ENCODE peak calls at places on chromosome X, in nine cellular contexts. B, S, Q, F, P, H, W, T and J are unnamed samples.

GRCh38 chrX:150700107-150700506 is 6.9 kb downstream of the MTMR1 start:
- DNase-seq in S (no peak), P (no peak), B (no peak), T (no peak), F (no peak), Q (no peak), H (no peak), W (no peak), J (no peak)

GRCh38 chrX:34880656-34881055 is 61.9 kb upstream of the FAM47B start:
- DNase-seq in P (no peak), H (no peak), T (no peak), Q (no peak), F (no peak), B (no peak), S (no peak), W (no peak), J (peak; percentile 60)

GRCh38 chrX:118432799-118433198 is 62.8 kb upstream of the DOCK11 start:
- DNase-seq in Q (no peak), T (no peak), H (no peak), P (no peak), F (no peak), B (no peak), W (no peak), S (no peak), J (no peak)

GRCh38 chrX:21375795-21376069 is 1.5 kb downstream of the CNKSR2 start:
- DNase-seq in S (no peak), H (no peak), T (no peak), B (peak; percentile 15), F (no peak), Q (no peak), P (peak; percentile 12), W (no peak), J (peak; percentile 22)

GRCh38 chrX:134537179-134537945 is 77.4 kb downstream of the HPRT1 start:
- DNase-seq in H (no peak), B (no peak), Q (no peak), P (no peak), S (no peak), T (no peak), W (no peak), F (no peak), J (peak; percentile 57)

GRCh38 chrX:139077303-139078131 is 366.0 kb upstream of the FGF13 start:
- DNase-seq in T (no peak), B (no peak), P (no peak), F (no peak), H (no peak), Q (no peak), W (no peak), S (no peak), J (peak; percentile 59)

GRCh38 chrX:103101280-103102042 is 8.5 kb upstream of the NXF3 start:
- DNase-seq in B (peak; percentile 19), H (peak; percentile 85), T (no peak), S (no peak), W (no peak), Q (no peak), F (no peak), P (no peak), J (peak; percentile 11)

GRCh38 chrX:130091976-130092522 is 18.2 kb downstream of the ELF4 start:
- DNase-seq in T (peak; percentile 96), B (no peak), W (no peak), F (no peak), H (no peak), Q (peak; percentile 68), S (no peak), P (no peak), J (no peak)

GRCh38 chrX:121851033-121851432 is 803.6 kb downstream of the GLUD2 start:
- DNase-seq in F (no peak), B (no peak), T (no peak), Q (no peak), S (no peak), W (no peak), P (no peak), H (no peak), J (peak; percentile 7)

GRCh38 chrX:50700921-50701320 is 113.1 kb downstream of the SHROOM4 start:
- DNase-seq in W (no peak), H (no peak), Q (no peak), S (no peak), F (no peak), T (no peak), P (no peak), B (no peak), J (peak; percentile 28)

GRCh38 chrX:2462780-2463179 is 38.0 kb downstream of the DHRSX start:
- DNase-seq in H (no peak), B (no peak), S (no peak), W (no peak), P (no peak), T (no peak), F (no peak), Q (no peak), J (no peak)

GRCh38 chrX:23908219-23909003 is 605 bp downstream of the CXorf58 start:
- DNase-seq in S (no peak), P (no peak), H (no peak), F (no peak), Q (no peak), T (no peak), W (no peak), B (no peak), J (no peak)

GRCh38 chrX:16838202-16839066 is 31.7 kb downstream of the RBBP7 start:
- DNase-seq in F (no peak), P (no peak), Q (no peak), S (no peak), H (no peak), W (no peak), B (no peak), T (no peak), J (peak; percentile 75)